ENCODE peak calls at places on chromosomes 11 and 22, in nine cellular contexts. S is lung; X is lower lobe of right lung; V is activated CD4-positive, alpha-beta T cell treated with anti-CD3 and anti-CD28 coated beads for 48 hours; E is activated CD4-positive, CD25-positive, alpha-beta regulatory T cell; W is aorta; D is HEK293T; J is GM10248; Y is T-helper 1 cell. B is an unnamed sample.

GRCh38 chr11:63671322-63672155 is at the start of gene ATL3:
- DNase-seq in S (peak), W (peak), J (peak), Y (peak), D (peak), V (peak), E (peak), X (peak), B (peak)

GRCh38 chr22:27252282-27253049 is 549.1 kb downstream of the MN1 start:
- DNase-seq in E (no peak), X (no peak), W (no peak), J (no peak), Y (no peak), D (no peak), V (peak), S (no peak), B (no peak)

GRCh38 chr22:38613588-38613987 is 42.6 kb downstream of the FAM227A start:
- DNase-seq in J (no peak), V (no peak), S (no peak), W (no peak), X (no peak), D (no peak), E (no peak), Y (no peak), B (no peak)

GRCh38 chr11:126654886-126655806 is 299.7 kb downstream of the ST3GAL4 start:
- DNase-seq in S (no peak), X (no peak), D (no peak), E (no peak), V (no peak), W (no peak), Y (no peak), J (no peak), B (no peak)

GRCh38 chr22:36009085-36009484 is 19.5 kb downstream of the RBFOX2 start:
- DNase-seq in Y (no peak), D (no peak), W (no peak), S (no peak), J (no peak), V (no peak), E (no peak), X (no peak), B (no peak)

GRCh38 chr22:47340851-47341436 is 578.5 kb downstream of the TBC1D22A start:
- DNase-seq in D (no peak), J (no peak), S (no peak), Y (no peak), E (no peak), V (no peak), W (no peak), X (no peak), B (no peak)

GRCh38 chr22:32336185-32336603 is 21.5 kb upstream of the RFPL3 start:
- DNase-seq in E (no peak), J (no peak), Y (no peak), W (no peak), V (no peak), D (no peak), X (no peak), S (no peak), B (no peak)

GRCh38 chr11:2378527-2379210 is 1.6 kb downstream of the CD81 start:
- DNase-seq in D (no peak), S (no peak), V (no peak), E (no peak), W (no peak), X (peak), J (no peak), Y (no peak), B (peak)

GRCh38 chr11:18707811-18708340 is 9.3 kb downstream of the TMEM86A start:
- DNase-seq in S (no peak), D (no peak), J (no peak), V (no peak), E (no peak), X (no peak), Y (no peak), W (no peak), B (no peak)

GRCh38 chr11:35992551-35992950 is 48.7 kb downstream of the LDLRAD3 start:
- DNase-seq in X (no peak), S (no peak), J (no peak), D (no peak), E (no peak), Y (no peak), W (no peak), V (no peak), B (no peak)

GRCh38 chr11:68302256-68303054 is 9.9 kb upstream of the LRP5 start:
- DNase-seq in W (no peak), V (no peak), J (no peak), E (no peak), Y (no peak), X (peak), S (no peak), D (no peak), B (no peak)

GRCh38 chr11:67662806-67663514 is 11.5 kb downstream of the ALDH3B2 start:
- DNase-seq in Y (no peak), J (no peak), D (peak), S (no peak), V (no peak), E (no peak), W (no peak), X (no peak), B (no peak)

GRCh38 chr11:33329705-33330329 is 72.6 kb downstream of the HIPK3 start:
- DNase-seq in D (peak), E (peak), Y (peak), J (peak), V (peak), X (no peak), W (no peak), S (no peak), B (peak)

GRCh38 chr11:60762851-60763691 is 6.4 kb downstream of the MS4A15 start:
- DNase-seq in S (no peak), E (no peak), X (no peak), V (no peak), W (peak), D (no peak), J (peak), Y (no peak), B (no peak)

GRCh38 chr11:65918211-65919150 is at the start of gene C11orf68:
- DNase-seq in S (peak), X (no peak), E (no peak), V (no peak), J (no peak), D (peak), Y (peak), W (no peak), B (no peak)

GRCh38 chr11:4197112-4197511 is 102.5 kb downstream of the RRM1 start:
- DNase-seq in J (no peak), V (no peak), Y (no peak), D (no peak), X (no peak), W (no peak), S (no peak), E (no peak), B (no peak)

GRCh38 chr11:110897035-110897434 is 184.8 kb upstream of the ARHGAP20 start:
- DNase-seq in S (no peak), X (no peak), D (no peak), E (no peak), V (no peak), J (no peak), Y (no peak), W (no peak), B (no peak)

GRCh38 chr22:39820266-39820665 is 73.3 kb downstream of the ENTHD1 start:
- DNase-seq in W (no peak), X (no peak), D (no peak), J (no peak), V (no peak), E (no peak), S (no peak), Y (no peak), B (no peak)

GRCh38 chr11:11982975-11983374 is 25.5 kb downstream of the DKK3 start:
- DNase-seq in Y (no peak), D (no peak), W (no peak), S (no peak), J (no peak), V (no peak), X (no peak), E (no peak), B (no peak)

GRCh38 chr22:50342651-50343540 is at the start of gene PPP6R2:
- DNase-seq in E (peak), Y (peak), S (peak), J (peak), V (peak), W (peak), X (peak), D (peak), B (peak)

GRCh38 chr11:67422894-67423293 is 5.4 kb upstream of the RPS6KB2 start:
- DNase-seq in W (no peak), S (no peak), E (no peak), V (no peak), J (no peak), D (no peak), Y (no peak), X (no peak), B (no peak)

GRCh38 chr11:8100151-8100550 is 19.1 kb downstream of the TUB start:
- DNase-seq in J (no peak), D (no peak), W (peak), Y (no peak), V (no peak), E (no peak), S (peak), X (no peak), B (peak)

GRCh38 chr11:118911113-118911879 is 14.4 kb downstream of the BCL9L start:
- DNase-seq in J (no peak), E (no peak), W (peak), D (no peak), S (no peak), X (no peak), Y (no peak), V (no peak), B (no peak)